ENCODE peak calls at places on chromosomes 13 and 19, in nine cellular contexts. H is heart right ventricle, X is IMR-90, Q is mucosa of descending colon, M is fibroblast of mammary gland, K is lower leg skin, N is neural progenitor cell, L is epithelial cell of esophagus, G is pancreas. O is an unnamed sample.
A peak's percentile ranks its signal among the peaks of the same experiment; 100 is the strongest.

GRCh38 chr13:25215253-25215575 is 43.1 kb upstream of the AMER2 start:
- DNase-seq in K (no peak), M (peak; percentile 11), L (no peak), X (no peak), G (no peak), Q (no peak), H (no peak), N (no peak), O (no peak)

GRCh38 chr13:43102304-43102703 is 78.9 kb downstream of the DNAJC15 start:
- DNase-seq in N (no peak), Q (no peak), H (no peak), M (no peak), G (no peak), K (no peak), X (no peak), L (no peak), O (no peak)

GRCh38 chr19:52369463-52370340 is at the start of gene ZNF880:
- DNase-seq in X (peak; percentile 89), Q (peak; percentile 92), N (peak; percentile 93), K (peak; percentile 98), G (peak; percentile 96), H (peak; percentile 95), L (peak; percentile 91), M (peak; percentile 90), O (peak; percentile 55)

GRCh38 chr19:7196721-7197168 is 97.5 kb downstream of the INSR start:
- DNase-seq in Q (no peak), X (no peak), M (peak; percentile 52), L (no peak), N (no peak), K (peak; percentile 90), H (peak; percentile 25), G (no peak), O (no peak)

GRCh38 chr13:49495783-49496762 is at the start of gene PHF11:
- DNase-seq in M (peak; percentile 73), Q (peak; percentile 90), X (peak; percentile 76), K (peak; percentile 96), H (peak; percentile 82), G (peak; percentile 93), N (peak; percentile 79), L (peak; percentile 79), O (peak; percentile 44)

GRCh38 chr19:49637865-49638350 is 2.0 kb downstream of the RRAS start:
- DNase-seq in H (peak; percentile 92), M (peak; percentile 75), L (peak; percentile 87), N (peak; percentile 64), Q (peak; percentile 93), K (peak; percentile 97), G (peak; percentile 85), X (peak; percentile 62), O (no peak)

GRCh38 chr19:17538684-17539287 is 16.7 kb upstream of the COLGALT1 start:
- DNase-seq in M (no peak), K (no peak), G (no peak), L (no peak), Q (no peak), N (no peak), H (no peak), X (no peak), O (no peak)

GRCh38 chr13:42836930-42837329 is 55.5 kb downstream of the FAM216B start:
- DNase-seq in K (no peak), M (peak; percentile 89), G (no peak), X (peak; percentile 51), Q (no peak), N (peak; percentile 25), H (peak; percentile 9), L (peak; percentile 27), O (peak; percentile 37)

GRCh38 chr13:108895220-108895704 is 265.9 kb downstream of the MYO16 start:
- DNase-seq in X (peak; percentile 69), N (peak; percentile 57), M (peak; percentile 71), L (peak; percentile 77), K (no peak), Q (no peak), H (no peak), G (no peak), O (no peak)

GRCh38 chr13:48222358-48223015 is 10.5 kb upstream of the ITM2B start:
- DNase-seq in L (no peak), Q (no peak), G (no peak), K (no peak), H (no peak), N (no peak), X (peak; percentile 42), M (peak; percentile 76), O (no peak)

GRCh38 chr13:86608739-86609138 is 809.5 kb upstream of the SLITRK6 start:
- DNase-seq in L (no peak), X (no peak), H (no peak), G (no peak), M (no peak), N (no peak), K (no peak), Q (no peak), O (no peak)

GRCh38 chr13:29457299-29457698 is 138.2 kb downstream of the SLC7A1 start:
- DNase-seq in X (peak; percentile 79), K (no peak), H (no peak), N (no peak), G (no peak), M (peak; percentile 88), Q (no peak), L (peak; percentile 92), O (peak; percentile 69)

GRCh38 chr13:108195146-108195545 is 20.2 kb downstream of the LIG4 start:
- DNase-seq in Q (no peak), M (peak; percentile 49), H (no peak), K (no peak), L (peak; percentile 65), N (no peak), G (no peak), X (peak; percentile 30), O (no peak)

GRCh38 chr19:45016388-45017314 is 15.4 kb downstream of the RELB start:
- DNase-seq in G (no peak), Q (no peak), H (peak; percentile 53), M (peak; percentile 81), X (peak; percentile 63), L (peak; percentile 68), N (peak; percentile 79), K (peak; percentile 91), O (no peak)

GRCh38 chr13:84917252-84917878 is 881.9 kb downstream of the SLITRK6 start:
- DNase-seq in H (no peak), X (peak; percentile 31), Q (no peak), L (peak; percentile 28), K (no peak), G (no peak), M (peak; percentile 22), N (no peak), O (no peak)

GRCh38 chr13:48402325-48402962 is 10.5 kb downstream of the LPAR6 start:
- DNase-seq in N (no peak), H (no peak), Q (no peak), K (no peak), M (no peak), G (no peak), X (no peak), L (peak; percentile 29), O (no peak)

GRCh38 chr13:65460136-65460535 is 1770.0 kb downstream of the PCDH9 start:
- DNase-seq in G (no peak), L (no peak), H (no peak), Q (no peak), N (no peak), M (no peak), K (no peak), X (peak; percentile 85), O (no peak)

GRCh38 chr19:12985049-12985776 is 10.1 kb upstream of the NFIX start:
- DNase-seq in L (no peak), H (peak; percentile 69), N (peak; percentile 36), G (no peak), X (peak; percentile 76), Q (peak; percentile 89), K (peak; percentile 95), M (peak; percentile 55), O (no peak)

GRCh38 chr13:113736258-113736731 is 22.7 kb upstream of the TMEM255B start:
- DNase-seq in G (peak; percentile 43), Q (peak; percentile 46), X (no peak), L (no peak), K (no peak), M (no peak), N (no peak), H (no peak), O (no peak)
- H3K4me3 ChIP-seq in G (no peak overlapping the region), Q (no peak overlapping the region), X (no peak overlapping the region), L (no peak overlapping the region), K (no peak overlapping the region), M (no peak overlapping the region), N (no peak overlapping the region), H (no peak overlapping the region), O (no peak overlapping the region)

GRCh38 chr13:23610187-23610576 is 40.0 kb downstream of the TNFRSF19 start:
- DNase-seq in N (no peak), Q (no peak), X (peak; percentile 35), K (no peak), G (no peak), L (no peak), M (peak; percentile 45), H (peak; percentile 34), O (no peak)
- H3K4me3 ChIP-seq in N (no peak overlapping the region), Q (no peak overlapping the region), X (no peak overlapping the region), K (no peak overlapping the region), G (no peak overlapping the region), L (no peak overlapping the region), M (no peak overlapping the region), H (peak overlapping the region; percentile 15), O (no peak overlapping the region)

DNA sequence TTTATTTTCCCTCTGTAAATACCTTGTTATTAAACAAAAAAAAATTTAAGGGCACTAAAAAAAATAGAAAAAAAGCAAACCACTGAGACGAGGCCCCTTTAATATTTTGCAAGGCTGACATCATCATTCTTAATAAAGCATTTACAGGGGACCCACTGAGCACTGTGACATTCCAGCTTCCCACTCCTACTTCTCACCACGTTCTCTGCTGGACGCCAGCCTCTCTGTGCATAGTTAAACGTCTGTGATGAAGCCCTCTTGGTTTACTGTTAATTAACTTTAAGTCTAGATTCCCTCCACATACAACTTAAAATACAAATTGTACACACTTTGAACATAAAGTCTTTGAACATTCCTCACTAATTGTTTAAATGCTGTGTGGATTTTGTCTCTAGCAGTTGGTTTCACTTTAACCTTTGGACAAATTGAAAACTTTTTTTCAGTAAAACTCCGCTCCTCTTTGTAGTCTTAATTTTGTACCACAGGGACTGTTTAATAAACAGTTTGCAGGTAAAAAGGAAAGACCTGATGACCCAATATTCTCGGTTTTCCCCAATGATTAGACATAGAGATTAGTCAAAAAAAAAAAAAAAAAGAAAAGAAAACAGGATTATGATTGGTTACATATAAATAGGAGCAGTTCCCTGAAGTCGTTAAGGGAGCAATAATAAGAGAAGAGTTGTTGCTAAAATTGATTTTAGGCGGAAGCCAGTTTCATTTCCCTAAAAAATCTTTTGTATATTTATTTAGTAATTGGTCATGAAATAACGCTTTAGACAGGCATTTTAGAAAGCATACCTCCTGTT is 219.8 kb downstream of the MZT1 start:
- DNase-seq in X (no peak), M (no peak), G (no peak), Q (no peak), H (no peak), K (no peak), N (no peak), L (no peak), O (no peak)
- H3K4me3 ChIP-seq in X (no peak overlapping the region), M (no peak overlapping the region), G (peak overlapping the region; percentile 2), Q (no peak overlapping the region), H (peak overlapping the region; percentile 26), K (no peak overlapping the region), N (no peak overlapping the region), L (no peak overlapping the region), O (no peak overlapping the region)

DNA sequence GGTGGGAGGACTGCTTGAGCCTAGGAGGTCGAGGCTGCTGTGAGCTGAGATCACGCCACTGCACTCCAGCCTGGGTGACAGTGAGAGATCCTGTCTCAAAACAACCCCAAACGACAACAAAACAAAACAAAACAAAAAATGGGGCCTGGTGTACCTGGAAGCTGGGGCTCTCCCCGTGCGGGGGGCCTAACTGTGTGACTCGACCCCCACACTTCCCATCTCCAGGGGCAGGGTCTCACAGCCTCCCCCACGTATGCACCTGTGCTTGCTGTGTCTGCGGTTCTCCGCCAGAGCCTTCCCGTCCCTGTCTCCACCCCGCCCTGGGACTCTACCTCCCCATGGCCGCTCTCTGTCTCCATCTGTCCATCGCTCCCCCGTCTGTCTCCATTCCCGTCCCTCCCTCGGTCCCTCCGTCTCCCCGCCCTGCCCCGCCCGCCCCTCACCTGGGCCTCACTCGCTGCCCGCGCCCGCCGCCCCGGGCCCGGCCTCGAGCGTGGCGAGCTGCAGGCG is 758 bp downstream of the TMEM238 start:
- DNase-seq in M (no peak), Q (no peak), G (no peak), L (no peak), K (no peak), H (no peak), N (no peak), X (no peak), O (no peak)
- H3K4me3 ChIP-seq in M (no peak overlapping the region), Q (no peak overlapping the region), G (peak overlapping the region; percentile 77), L (peak overlapping the region; percentile 62), K (peak overlapping the region; percentile 6), H (peak overlapping the region; percentile 78), N (peak overlapping the region; percentile 34), X (peak overlapping the region; percentile 27), O (peak overlapping the region; percentile 40)